ENCODE peak calls at places on chromosomes 1 and 21, in six cellular contexts. E is NCI-H1048; X is A549; A is fibroblast of the aortic adventitia; G is activated CD4-positive, alpha-beta T cell treated with anti-CD3 and anti-CD28 coated beads, Interleukin-2, amount 50 U/mL, for 4 hours; P is GM12865. M is an unnamed sample.
A peak's percentile ranks its signal among the peaks of the same experiment; 100 is the strongest.

GRCh38 chr1:97827887-97828286 is 92.9 kb downstream of the DPYD start:
- DNase-seq in X (no peak), P (no peak), E (no peak), A (no peak), G (no peak), M (no peak)

GRCh38 chr1:214476229-214476957 is 75.0 kb downstream of the PTPN14 start:
- DNase-seq in E (no peak), A (no peak), X (no peak), G (no peak), P (no peak), M (peak; percentile 83)

GRCh38 chr21:31284797-31285397 is 59.2 kb downstream of the TIAM1 start:
- DNase-seq in A (peak; percentile 28), G (no peak), X (no peak), E (no peak), P (no peak), M (no peak)

GRCh38 chr1:30852026-30852425 is 56.5 kb downstream of the SDC3 start:
- DNase-seq in G (no peak), A (peak; percentile 45), E (no peak), P (no peak), X (no peak), M (peak; percentile 91)

GRCh38 chr1:30305061-30305460 is 418.3 kb downstream of the MATN1 start:
- DNase-seq in X (no peak), E (no peak), G (no peak), P (no peak), A (no peak), M (no peak)

GRCh38 chr1:203265541-203265940 is 36.1 kb upstream of the CHIT1 start:
- DNase-seq in G (no peak), P (no peak), E (no peak), X (no peak), A (no peak), M (no peak)

GRCh38 chr21:42237577-42237976 is 18.6 kb downstream of the ABCG1 start:
- DNase-seq in X (no peak), E (no peak), G (no peak), P (peak; percentile 51), A (no peak), M (no peak)

GRCh38 chr21:41648591-41649031 is 118.2 kb downstream of the RIPK4 start:
- DNase-seq in P (peak; percentile 52), E (no peak), X (no peak), G (no peak), A (peak; percentile 92), M (no peak)

GRCh38 chr1:48873944-48874343 is 97.3 kb upstream of the BEND5 start:
- DNase-seq in E (no peak), X (no peak), A (no peak), G (no peak), P (no peak), M (no peak)

GRCh38 chr1:24711329-24711728 is 33.9 kb upstream of the CLIC4 start:
- DNase-seq in X (no peak), G (no peak), P (no peak), E (no peak), A (no peak), M (no peak)

GRCh38 chr1:162136760-162137537 is 67.5 kb downstream of the NOS1AP start:
- DNase-seq in E (no peak), X (peak; percentile 68), P (no peak), G (no peak), A (peak; percentile 72), M (peak; percentile 53)

M was measured in dermis microvascular lymphatic vessel endothelial cell.